ENCODE peak calls at places on chromosome 22, in four cellular contexts. A is OCI-M1, I is A673, M is astrocyte of the cerebellum. G is an unnamed sample.

GRCh38 chr22:41234815-41235687 is 5.7 kb downstream of the CHADL start:
- DNase-seq in A (no peak), I (no peak), M (no peak), G (no peak)

GRCh38 chr22:49853981-49854791 is 542 bp downstream of the ZBED4 start:
- DNase-seq in A (peak), I (peak), M (no peak), G (peak)

GRCh38 chr22:20430641-20431519 is 6.7 kb downstream of the SCARF2 start:
- DNase-seq in A (no peak), I (peak), M (no peak), G (no peak)

GRCh38 chr22:41598081-41598480 is 8.4 kb upstream of the PMM1 start:
- DNase-seq in A (no peak), I (no peak), M (peak), G (no peak)

GRCh38 chr22:17121235-17122195 is at the start of gene TMEM121B:
- DNase-seq in A (no peak), I (peak), M (peak), G (peak)

GRCh38 chr22:36032611-36033010 is 4.0 kb upstream of the RBFOX2 start:
- DNase-seq in A (no peak), I (no peak), M (no peak), G (no peak)

GRCh38 chr22:31929126-31929928 is 15.0 kb upstream of the YWHAH start:
- DNase-seq in A (no peak), I (no peak), M (no peak), G (no peak)

GRCh38 chr22:31080164-31080847 is 812 bp upstream of the SMTN start:
- DNase-seq in A (no peak), I (no peak), M (no peak), G (no peak)

GRCh38 chr22:31125521-31126117 is 2.9 kb downstream of the INPP5J start:
- DNase-seq in A (no peak), I (no peak), M (no peak), G (no peak)

GRCh38 chr22:27262371-27262770 is 539.2 kb downstream of the MN1 start:
- DNase-seq in A (no peak), I (no peak), M (no peak), G (no peak)

GRCh38 chr22:24503137-24503850 is 8.2 kb downstream of the UPB1 start:
- DNase-seq in A (peak), I (peak), M (peak), G (peak)

GRCh38 chr22:37060801-37061610 is 9.5 kb downstream of the KCTD17 start:
- DNase-seq in A (no peak), I (no peak), M (no peak), G (no peak)

GRCh38 chr22:29539105-29539504 is 14.5 kb downstream of the THOC5 start:
- DNase-seq in A (no peak), I (no peak), M (no peak), G (no peak)

GRCh38 chr22:29351042-29351441 is 35.5 kb upstream of the RASL10A start:
- DNase-seq in A (no peak), I (no peak), M (no peak), G (no peak)

GRCh38 chr22:30435674-30436126 is 10.1 kb downstream of the MTFP1 start:
- DNase-seq in A (no peak), I (peak), M (no peak), G (no peak)

GRCh38 chr22:27913162-27913741 is 5.8 kb downstream of the PITPNB start:
- DNase-seq in A (peak), I (no peak), M (no peak), G (no peak)

GRCh38 chr22:26159886-26160285 is 9.4 kb upstream of the SEZ6L start:
- DNase-seq in A (no peak), I (no peak), M (no peak), G (no peak)

GRCh38 chr22:35589736-35590079 is 27.4 kb downstream of the MB start:
- DNase-seq in A (no peak), I (no peak), M (no peak), G (no peak)

GRCh38 chr22:29457730-29458129 is 19.3 kb downstream of the RFPL1 start:
- DNase-seq in A (peak), I (peak), M (no peak), G (peak)

GRCh38 chr22:20434264-20434751 is 3.3 kb downstream of the SCARF2 start:
- DNase-seq in A (no peak), I (no peak), M (no peak), G (no peak)

GRCh38 chr22:50656122-50657070 is 16.2 kb upstream of the SHANK3 start:
- DNase-seq in A (no peak), I (no peak), M (no peak), G (no peak)